ENCODE peak calls at places on chromosomes 6 and 20, in four cellular contexts. T is skeletal muscle cell; M is effector memory CD4-positive, alpha-beta T cell; L is heart right ventricle. Z is an unnamed sample.

GRCh38 chr6:164741938-164742451 is 567.4 kb downstream of the C6orf118 start:
- DNase-seq in L (no peak), M (no peak), T (no peak), Z (no peak)

GRCh38 chr6:14095444-14095843 is 22.1 kb upstream of the CD83 start:
- DNase-seq in M (no peak), T (no peak), L (no peak), Z (no peak)

GRCh38 chr20:8675896-8676295 is 393.0 kb upstream of the PLCB4 start:
- DNase-seq in M (no peak), T (no peak), L (no peak), Z (no peak)

GRCh38 chr20:37081717-37082289 is 14.0 kb downstream of the RBL1 start:
- DNase-seq in T (no peak), L (no peak), M (peak), Z (no peak)

GRCh38 chr20:5001174-5002076 is at the start of gene SLC23A2:
- DNase-seq in L (peak), T (no peak), M (peak), Z (peak)

GRCh38 chr6:145310116-145310515 is 425.2 kb downstream of the EPM2A start:
- DNase-seq in L (no peak), T (no peak), M (no peak), Z (no peak)

GRCh38 chr20:37361336-37361735 is 15.4 kb downstream of the SRC start:
- DNase-seq in M (no peak), T (no peak), L (no peak), Z (no peak)

GRCh38 chr6:116550796-116551195 is 2.8 kb upstream of the CALHM4 start:
- DNase-seq in M (no peak), L (no peak), T (no peak), Z (no peak)

GRCh38 chr6:15479761-15480160 is 183.1 kb downstream of the DTNBP1 start:
- DNase-seq in M (no peak), T (no peak), L (no peak), Z (no peak)

GRCh38 chr20:4597215-4597614 is 124.5 kb upstream of the PRND start:
- DNase-seq in T (no peak), L (no peak), M (no peak), Z (no peak)

GRCh38 chr6:169854813-169855212 is 103.4 kb downstream of the ERMARD start:
- DNase-seq in M (no peak), T (no peak), L (no peak), Z (no peak)

GRCh38 chr6:84458271-84458670 is 230.8 kb upstream of the CEP162 start:
- DNase-seq in L (no peak), T (no peak), M (no peak), Z (no peak)

GRCh38 chr6:109978174-109979032 is at the start of gene GPR6:
- DNase-seq in T (peak), L (peak), M (no peak), Z (no peak)

GRCh38 chr20:1900321-1900791 is 5.1 kb downstream of the SIRPA start:
- DNase-seq in T (peak), L (peak), M (no peak), Z (no peak)

GRCh38 chr6:157281570-157281969 is 41.7 kb downstream of the TMEM242 start:
- DNase-seq in T (no peak), M (no peak), L (no peak), Z (no peak)

GRCh38 chr20:10304474-10305046 is 85.9 kb downstream of the SNAP25 start:
- DNase-seq in L (no peak), M (no peak), T (no peak), Z (no peak)

GRCh38 chr20:61355096-61355495 is 103.0 kb downstream of the CDH4 start:
- DNase-seq in L (no peak), M (no peak), T (no peak), Z (no peak)

GRCh38 chr20:49712118-49712517 is 1.6 kb downstream of the B4GALT5 start:
- DNase-seq in T (no peak), M (no peak), L (no peak), Z (no peak)

GRCh38 chr6:44133003-44133931 is 5.9 kb downstream of the TMEM63B start:
- DNase-seq in T (no peak), L (peak), M (no peak), Z (no peak)

GRCh38 chr20:22572491-22572890 is 11.9 kb downstream of the FOXA2 start:
- DNase-seq in M (no peak), L (no peak), T (no peak), Z (no peak)

GRCh38 chr6:168524644-168525043 is 83.7 kb downstream of the SMOC2 start:
- DNase-seq in M (no peak), L (no peak), T (no peak), Z (no peak)

GRCh38 chr6:73236147-73236750 is 11.0 kb upstream of the KHDC1L start:
- DNase-seq in L (no peak), M (no peak), T (peak), Z (no peak)

GRCh38 chr6:151389640-151390275 is 1.6 kb downstream of the ZBTB2 start:
- DNase-seq in M (no peak), T (peak), L (peak), Z (no peak)

GRCh38 chr6:168013250-168013915 is 15.9 kb downstream of the KIF25 start:
- DNase-seq in T (no peak), M (no peak), L (no peak), Z (no peak)

GRCh38 chr20:18284805-18285533 is 3.4 kb upstream of the ZNF133 start:
- DNase-seq in L (no peak), M (no peak), T (no peak), Z (no peak)

GRCh38 chr20:64155258-64156135 is 8.8 kb upstream of the MYT1 start:
- DNase-seq in T (no peak), L (no peak), M (no peak), Z (no peak)

GRCh38 chr20:46636981-46637860 is 14.0 kb downstream of the SLC13A3 start:
- DNase-seq in T (no peak), L (no peak), M (no peak), Z (no peak)

Z was measured in T-helper 22 cell.